ENCODE peak calls at places on chromosomes 12 and 14, in six cellular contexts. A, N, R, K, D and S are unnamed samples.

GRCh38 chr12:95181103-95181502 is 36.2 kb downstream of the FGD6 start:
- DNase-seq in A (no peak), N (no peak), R (no peak), K (no peak), D (no peak), S (no peak)

GRCh38 chr12:1576410-1577240 is 17.8 kb downstream of the FBXL14 start:
- DNase-seq in A (peak; percentile 21), N (no peak), R (peak; percentile 72), K (no peak), D (no peak), S (no peak)

GRCh38 chr12:92341333-92341691 is 195.7 kb upstream of the BTG1 start:
- DNase-seq in A (no peak), N (peak; percentile 9), R (no peak), K (no peak), D (no peak), S (no peak)

GRCh38 chr14:20973501-20973900 is 16.3 kb upstream of the METTL17 start:
- DNase-seq in A (no peak), N (no peak), R (no peak), K (no peak), D (no peak), S (no peak)

GRCh38 chr12:127773520-127773919 is 493.4 kb upstream of the TMEM132C start:
- DNase-seq in A (no peak), N (peak; percentile 3), R (no peak), K (peak; percentile 55), D (no peak), S (no peak)

GRCh38 chr12:54169036-54169435 is 19.7 kb downstream of the SMUG1 start:
- DNase-seq in A (no peak), N (no peak), R (no peak), K (no peak), D (no peak), S (no peak)

GRCh38 chr12:70121562-70121961 is 121.7 kb upstream of the CNOT2 start:
- DNase-seq in A (no peak), N (no peak), R (no peak), K (no peak), D (no peak), S (no peak)

GRCh38 chr12:98418357-98419075 is 96.9 kb upstream of the TMPO start:
- DNase-seq in A (peak; percentile 75), N (no peak), R (peak; percentile 96), K (peak; percentile 52), D (peak; percentile 34), S (peak; percentile 93)

GRCh38 chr12:20798561-20798960 is 11.9 kb upstream of the SLCO1B3 start:
- DNase-seq in A (no peak), N (peak; percentile 46), R (no peak), K (peak; percentile 56), D (no peak), S (no peak)

GRCh38 chr14:37592288-37593274 is 2.5 kb downstream of the FOXA1 start:
- DNase-seq in A (peak; percentile 6), N (no peak), R (no peak), K (peak; percentile 42), D (peak; percentile 45), S (no peak)

GRCh38 chr14:92482621-92483319 is 30.8 kb upstream of the RIN3 start:
- DNase-seq in A (no peak), N (no peak), R (no peak), K (no peak), D (no peak), S (no peak)

GRCh38 chr14:92480856-92481255 is 32.7 kb upstream of the RIN3 start:
- DNase-seq in A (no peak), N (no peak), R (no peak), K (no peak), D (no peak), S (no peak)

GRCh38 chr14:92484132-92484823 is 29.3 kb upstream of the RIN3 start:
- DNase-seq in A (no peak), N (no peak), R (no peak), K (no peak), D (no peak), S (no peak)

GRCh38 chr14:92481386-92481785 is 32.2 kb upstream of the RIN3 start:
- DNase-seq in A (no peak), N (no peak), R (no peak), K (no peak), D (no peak), S (no peak)

GRCh38 chr14:92481811-92482559 is 31.6 kb upstream of the RIN3 start:
- DNase-seq in A (no peak), N (no peak), R (no peak), K (no peak), D (no peak), S (no peak)
- H3K4me1 ChIP-seq in A (peaks cover 15% of the 10 kb centered on the region), N (peaks cover 6% of the 10 kb centered on the region), R (no peaks in the 10 kb centered on the region), K (no peaks in the 10 kb centered on the region), D (peaks cover 11% of the 10 kb centered on the region), S (no peaks in the 10 kb centered on the region)

GRCh38 chr12:48823281-48823680 is 5.0 kb downstream of the CACNB3 start:
- DNase-seq in A (no peak), N (no peak), R (no peak), K (no peak), D (no peak), S (no peak)
- H3K36me3 ChIP-seq in A (peaks cover 3% of the 10 kb centered on the region), N (no peaks in the 10 kb centered on the region), R (no peaks in the 10 kb centered on the region), K (no peaks in the 10 kb centered on the region), D (no peaks in the 10 kb centered on the region), S (peaks cover 25% of the 10 kb centered on the region)

GRCh38 chr12:62299617-62300016 is 39.4 kb downstream of the USP15 start:
- DNase-seq in A (no peak), N (no peak), R (no peak), K (no peak), D (no peak), S (no peak)
- TF ChIP-seq CTCF in A (no peak), N (no peak), R (no peak), K (no peak), D (no peak), S (no peak)

GRCh38 chr12:79885956-79886490 is 48.9 kb downstream of the PPP1R12A start:
- DNase-seq in A (no peak), N (no peak), R (no peak), K (no peak), D (no peak), S (no peak)

GRCh38 chr12:79886917-79887519 is 47.9 kb downstream of the PPP1R12A start:
- DNase-seq in A (no peak), N (peak; percentile 54), R (no peak), K (peak; percentile 42), D (no peak), S (no peak)

GRCh38 chr12:79881351-79881750 is 53.5 kb downstream of the PPP1R12A start:
- DNase-seq in A (no peak), N (no peak), R (no peak), K (no peak), D (no peak), S (no peak)

GRCh38 chr12:79883216-79883615 is 51.7 kb downstream of the PPP1R12A start:
- DNase-seq in A (no peak), N (no peak), R (no peak), K (no peak), D (no peak), S (no peak)

DNA sequence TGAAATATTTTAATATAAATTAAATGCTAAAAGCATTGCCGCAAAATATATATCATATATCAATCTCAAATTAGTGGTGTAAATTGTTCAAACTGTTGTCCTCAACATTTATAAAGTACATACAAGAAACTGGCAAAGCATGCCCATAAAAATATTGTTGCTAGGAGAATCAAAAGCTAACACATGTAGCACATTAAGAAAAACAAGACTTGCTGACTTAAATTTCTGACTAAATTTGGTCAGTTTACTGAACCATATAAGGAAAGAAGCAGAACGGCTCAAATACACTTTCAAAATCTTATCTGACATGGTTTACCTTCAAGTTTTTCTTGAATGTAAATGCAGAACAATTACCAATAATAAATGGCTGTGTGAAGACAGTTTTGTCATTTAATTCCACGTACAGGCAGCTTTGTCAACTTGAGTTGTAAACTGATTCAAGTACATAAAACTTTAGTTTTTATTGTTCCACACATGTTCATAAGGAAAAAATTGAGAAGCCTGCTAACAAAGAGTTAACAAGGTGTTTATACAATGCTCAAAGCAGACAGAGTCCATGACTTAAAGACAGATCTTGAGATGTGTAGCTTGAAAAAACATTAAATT is 50.4 kb downstream of the PPP1R12A start:
- DNase-seq in A (no peak), N (no peak), R (no peak), K (no peak), D (no peak), S (no peak)
- H3K4me1 ChIP-seq in A (peaks cover 84% of the 10 kb centered on the region), N (peaks cover 15% of the 10 kb centered on the region), R (peaks cover 60% of the 10 kb centered on the region), K (peaks cover 8% of the 10 kb centered on the region), D (peaks cover 6% of the 10 kb centered on the region), S (peaks cover 4% of the 10 kb centered on the region)

DNA sequence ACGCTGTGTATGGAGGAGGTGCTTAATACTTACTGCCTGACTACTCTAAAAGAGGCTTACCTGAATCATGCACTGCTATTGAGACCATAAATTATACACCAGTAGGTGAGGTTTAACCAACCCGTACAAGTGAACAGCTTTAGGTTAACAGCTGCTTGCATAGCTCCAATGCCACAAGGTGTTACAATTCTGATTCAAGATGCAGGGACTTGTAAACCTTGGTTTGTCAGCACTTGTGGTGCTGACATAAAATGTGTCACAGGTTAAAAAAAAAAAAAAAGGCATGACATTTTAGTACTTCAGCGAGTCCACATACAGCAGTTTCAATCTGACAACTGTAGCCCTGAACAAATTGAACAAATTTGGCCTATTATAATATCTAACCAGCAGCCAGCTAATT is 44.5 kb downstream of the TCHP start:
- DNase-seq in A (no peak), N (no peak), R (no peak), K (no peak), D (no peak), S (no peak)
- H3K36me3 ChIP-seq in A (peaks cover 6% of the 10 kb centered on the region), N (peaks cover 12% of the 10 kb centered on the region), R (no peaks in the 10 kb centered on the region), K (no peaks in the 10 kb centered on the region), D (no peaks in the 10 kb centered on the region), S (peaks cover under 1% of the 10 kb centered on the region)

DNA sequence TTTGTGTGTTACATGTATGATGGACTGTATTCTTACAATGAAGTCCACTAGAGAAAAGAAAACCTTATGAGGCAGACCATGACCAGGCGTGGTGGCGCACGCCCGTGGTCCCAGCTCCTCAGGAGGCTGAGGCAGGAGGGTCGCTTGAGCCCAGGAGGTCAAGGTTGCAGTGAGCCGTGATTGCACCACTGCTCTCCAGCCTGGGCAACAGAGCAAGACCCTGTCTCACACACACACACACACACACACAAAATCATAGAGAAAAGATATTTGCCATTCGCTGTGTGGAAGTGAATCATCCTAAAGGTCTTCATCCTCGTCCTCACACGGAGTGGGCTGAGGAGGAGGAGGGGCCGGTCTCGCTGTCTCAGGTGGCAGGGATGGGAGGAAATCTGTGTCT is 32.3 kb downstream of the LRCOL1 start:
- DNase-seq in A (no peak), N (no peak), R (no peak), K (no peak), D (no peak), S (no peak)
- TF ChIP-seq CTCF in A (no peak), N (no peak), R (no peak), K (no peak), D (no peak), S (no peak)

GRCh38 chr14:69675246-69675583 is 63.8 kb downstream of the SUSD6 start:
- DNase-seq in A (peak; percentile 36), N (no peak), R (no peak), K (no peak), D (no peak), S (no peak)
- H3K4me1 ChIP-seq in A (peaks cover 89% of the 10 kb centered on the region), N (peaks cover 29% of the 10 kb centered on the region), R (peaks cover 71% of the 10 kb centered on the region), K (peaks cover 34% of the 10 kb centered on the region), D (peaks cover 28% of the 10 kb centered on the region), S (peaks cover 18% of the 10 kb centered on the region)

GRCh38 chr12:124595444-124595843 is 28.0 kb upstream of the NCOR2 start:
- DNase-seq in A (no peak), N (no peak), R (no peak), K (no peak), D (no peak), S (no peak)
- H3K36me3 ChIP-seq in A (no peaks in the 10 kb centered on the region), N (no peaks in the 10 kb centered on the region), R (no peaks in the 10 kb centered on the region), K (no peaks in the 10 kb centered on the region), D (no peaks in the 10 kb centered on the region), S (no peaks in the 10 kb centered on the region)

GRCh38 chr12:113825705-113826104 is 140.4 kb downstream of the RBM19 start:
- DNase-seq in A (no peak), N (no peak), R (no peak), K (peak; percentile 52), D (no peak), S (no peak)
- TF ChIP-seq CTCF in A (no peak), N (no peak), R (no peak), K (no peak), D (no peak), S (no peak)